ENCODE peak calls at places on chromosomes 13 and 19, in eight cellular contexts. G is hepatocyte, O is HCT116, H is GM23248, I is neural progenitor cell, C is GM23338, X is OCI-LY7, F is SK-N-SH. U is an unnamed sample. For H3K4me1, the result is how much of the 10 kb centered on the place peaks cover.

GRCh38 chr13:91308299-91308698 is 39.2 kb upstream of the MIR17HG start:
- DNase-seq in G (no peak), O (no peak), H (peak), I (peak), C (peak), X (peak), F (no peak), U (no peak)

GRCh38 chr13:28529836-28530235 is 34.9 kb upstream of the FLT1 start:
- DNase-seq in G (no peak), O (no peak), H (peak), I (no peak), C (no peak), X (no peak), F (no peak), U (no peak)

GRCh38 chr13:32007494-32007893 is 24.1 kb upstream of the FRY start:
- DNase-seq in G (no peak), O (no peak), H (peak), I (no peak), C (no peak), X (no peak), F (no peak), U (no peak)

GRCh38 chr19:33177417-33177976 is 16.6 kb upstream of the LRP3 start:
- DNase-seq in G (peak), O (no peak), H (peak), I (peak), C (peak), X (no peak), F (peak), U (no peak)

GRCh38 chr13:50726164-50726563 is 117.3 kb downstream of the DLEU7 start:
- DNase-seq in G (no peak), O (no peak), H (no peak), I (no peak), C (no peak), X (peak), F (no peak), U (no peak)

GRCh38 chr19:55986487-55986886 is at the start of gene NLRP5:
- DNase-seq in G (no peak), O (peak), H (no peak), I (no peak), C (no peak), X (peak), F (no peak), U (peak)

GRCh38 chr19:8304841-8305621 is 3.1 kb downstream of the CD320 start:
- DNase-seq in G (peak), O (peak), H (no peak), I (peak), C (peak), X (peak), F (peak), U (no peak)

GRCh38 chr19:33691736-33692135 is 70.0 kb downstream of the CHST8 start:
- DNase-seq in G (no peak), O (no peak), H (no peak), I (no peak), C (no peak), X (no peak), F (no peak), U (no peak)

GRCh38 chr13:43478178-43478577 is 308.6 kb downstream of the ENOX1 start:
- DNase-seq in G (no peak), O (no peak), H (no peak), I (no peak), C (no peak), X (no peak), F (no peak), U (no peak)

GRCh38 chr19:54469496-54469934 is 3.6 kb downstream of the CDC42EP5 start:
- DNase-seq in G (no peak), O (no peak), H (no peak), I (no peak), C (no peak), X (no peak), F (no peak), U (no peak)

GRCh38 chr13:101202590-101202989 is 213.7 kb downstream of the NALCN start:
- DNase-seq in G (no peak), O (no peak), H (no peak), I (peak), C (peak), X (no peak), F (no peak), U (no peak)

GRCh38 chr13:112648966-112649690 is 40.7 kb upstream of the ATP11A start:
- DNase-seq in G (no peak), O (no peak), H (no peak), I (no peak), C (no peak), X (no peak), F (no peak), U (no peak)

GRCh38 chr13:24119593-24120508 is 40.7 kb upstream of the SPATA13 start:
- DNase-seq in G (no peak), O (no peak), H (no peak), I (peak), C (no peak), X (no peak), F (no peak), U (no peak)

GRCh38 chr19:34731019-34731829 is 2.8 kb upstream of the ZNF181 start:
- DNase-seq in G (no peak), O (no peak), H (no peak), I (no peak), C (no peak), X (no peak), F (no peak), U (no peak)

GRCh38 chr19:6588508-6589345 is 2.2 kb downstream of the CD70 start:
- DNase-seq in G (no peak), O (no peak), H (peak), I (peak), C (peak), X (peak), F (no peak), U (no peak)

GRCh38 chr13:78239681-78240080 is 321.1 kb upstream of the EDNRB start:
- DNase-seq in G (no peak), O (no peak), H (no peak), I (peak), C (peak), X (no peak), F (no peak), U (no peak)

GRCh38 chr13:37074703-37075102 is 15.2 kb upstream of the SUPT20H start:
- DNase-seq in G (peak), O (peak), H (peak), I (peak), C (peak), X (peak), F (peak), U (peak)

GRCh38 chr19:38815059-38816001 is 2.6 kb upstream of the LGALS4 start:
- DNase-seq in G (peak), O (no peak), H (no peak), I (no peak), C (peak), X (no peak), F (peak), U (no peak)

GRCh38 chr19:8877854-8878705 is 45.9 kb downstream of the MBD3L1 start:
- DNase-seq in G (no peak), O (peak), H (no peak), I (peak), C (peak), X (peak), F (peak), U (no peak)

GRCh38 chr13:102708211-102708610 is 13.4 kb upstream of the METTL21C start:
- DNase-seq in G (no peak), O (no peak), H (no peak), I (no peak), C (no peak), X (no peak), F (no peak), U (no peak)

GRCh38 chr13:102709536-102709935 is 14.7 kb upstream of the METTL21C start:
- DNase-seq in G (no peak), O (no peak), H (no peak), I (no peak), C (no peak), X (no peak), F (no peak), U (no peak)

GRCh38 chr13:102707465-102707864 is 12.6 kb upstream of the METTL21C start:
- DNase-seq in G (no peak), O (no peak), H (peak), I (no peak), C (no peak), X (no peak), F (peak), U (no peak)

GRCh38 chr13:102708991-102709390 is 14.1 kb upstream of the METTL21C start:
- DNase-seq in G (no peak), O (no peak), H (no peak), I (no peak), C (no peak), X (no peak), F (no peak), U (no peak)

DNA sequence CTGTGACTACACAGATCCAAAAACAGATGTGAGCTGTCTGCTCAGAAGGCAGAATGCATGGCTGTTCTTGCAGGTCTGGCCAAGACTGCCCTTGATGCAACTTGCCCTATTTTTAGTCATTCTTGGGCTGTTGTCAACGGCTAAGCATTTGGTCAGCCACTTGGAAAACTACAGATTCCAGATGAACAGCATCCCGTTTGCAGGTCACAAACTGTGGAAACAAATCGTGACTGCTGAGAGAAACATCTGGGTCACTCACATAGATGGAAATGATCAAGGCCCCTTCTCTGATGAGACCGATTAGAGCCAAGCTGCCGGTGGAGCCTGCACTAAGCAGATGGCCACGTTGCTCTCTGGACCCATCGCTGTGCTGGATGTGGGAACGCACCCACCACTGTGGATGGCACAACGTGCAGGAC is 15.4 kb upstream of the METTL21C start:
- DNase-seq in G (no peak), O (no peak), H (peak), I (no peak), C (no peak), X (no peak), F (no peak), U (no peak)
- TF ChIP-seq EZH2phosphoT487 in G (no peak), O (no peak), H (no peak), I (no peak), C (no peak), X (no peak), F (no peak), U (no peak)

DNA sequence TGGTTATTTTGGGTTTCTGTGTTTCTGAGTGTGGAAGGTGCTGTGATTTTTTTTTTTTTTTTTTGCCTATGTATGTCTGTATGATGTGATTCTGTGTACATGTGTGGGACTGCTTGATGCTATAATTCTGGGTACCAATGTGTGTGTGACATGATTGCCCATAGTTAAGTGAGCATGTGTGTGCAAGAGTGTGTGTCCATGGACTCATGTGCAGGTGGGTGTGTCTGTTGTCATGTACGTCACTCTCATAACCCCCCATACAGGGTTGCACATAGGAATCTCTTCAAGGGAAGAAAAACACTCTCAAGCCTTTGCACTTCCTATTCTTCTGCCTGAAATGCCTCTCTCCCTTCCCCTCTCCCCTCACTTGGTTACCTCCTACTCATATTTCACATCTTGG is 2.5 kb upstream of the PPP5C start:
- DNase-seq in G (no peak), O (no peak), H (no peak), I (no peak), C (peak), X (no peak), F (no peak), U (no peak)
- H3K4me1 ChIP-seq in G (under half), O (under half), H (under half), I (under half), C (under half), X (under half), F (under half), U (under half)

DNA sequence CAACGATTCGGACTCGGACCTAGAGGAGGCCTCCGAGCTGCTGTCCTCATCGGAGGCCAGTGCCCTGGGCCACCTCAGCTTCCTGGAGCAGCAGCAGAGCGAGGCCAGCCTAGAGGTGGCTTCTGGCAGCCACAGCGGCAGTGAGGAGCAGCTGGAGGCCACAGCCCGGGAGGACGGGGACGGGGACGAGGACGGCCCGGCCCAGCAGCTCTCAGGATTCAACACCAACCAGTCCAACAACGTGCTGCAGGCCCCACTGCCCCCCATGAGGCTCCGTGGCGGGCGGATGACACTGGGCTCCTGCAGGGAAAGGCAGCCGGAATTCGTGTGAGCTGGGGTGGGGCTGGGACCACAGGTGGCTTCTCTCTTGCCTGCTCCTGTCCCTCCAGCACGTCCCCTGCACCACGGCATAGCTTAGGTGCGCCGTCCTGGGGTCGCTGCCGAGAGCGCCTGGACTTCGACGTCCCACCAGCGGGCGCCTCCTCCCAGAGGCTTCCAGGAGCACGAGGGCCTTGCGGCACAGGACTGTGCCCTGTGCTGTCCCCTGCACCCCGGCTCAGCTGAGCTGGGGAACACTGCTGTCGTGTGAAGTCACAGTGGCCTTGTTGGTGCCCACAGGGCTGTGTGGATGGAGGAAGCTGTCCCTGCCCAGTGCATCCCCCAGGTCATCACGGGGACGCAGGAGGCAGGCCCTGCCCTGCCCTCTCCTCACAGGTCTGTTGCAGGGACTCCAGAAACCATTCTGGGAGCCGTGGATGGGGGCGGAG is 9.3 kb downstream of the POLR2E start:
- DNase-seq in G (no peak), O (no peak), H (no peak), I (no peak), C (no peak), X (no peak), F (no peak), U (no peak)
- TF ChIP-seq EZH2phosphoT487 in G (no peak), O (no peak), H (no peak), I (no peak), C (no peak), X (no peak), F (no peak), U (no peak)

GRCh38 chr19:43560687-43561086 is 14.6 kb downstream of the XRCC1 start:
- DNase-seq in G (no peak), O (no peak), H (peak), I (no peak), C (peak), X (no peak), F (no peak), U (no peak)
- H3K4me1 ChIP-seq in G (under half), O (under half), H (under half), I (under half), C (under half), X (under half), F (under half), U (under half)